ENCODE peak calls at places on chromosome 12, in seven cellular contexts. One of them, this sample, is unnamed.

GRCh38 chr12:51391047-51391837 is at the start of gene GALNT6:
- DNase-seq in tibial artery: no peak
- DNase-seq in pancreas: peak
- DNase-seq in spleen: peak
- DNase-seq in HCT116: no peak
- DNase-seq in heart right ventricle: peak
- DNase-seq in foreskin keratinocyte: peak
- DNase-seq in this sample: no peak

GRCh38 chr12:111447571-111448265 is 42.0 kb downstream of the SH2B3 start:
- DNase-seq in tibial artery: no peak
- DNase-seq in spleen: no peak
- DNase-seq in HCT116: no peak
- DNase-seq in foreskin keratinocyte: no peak
- DNase-seq in pancreas: no peak
- DNase-seq in heart right ventricle: no peak
- DNase-seq in this sample: no peak

GRCh38 chr12:32217354-32218310 is 111.0 kb downstream of the BICD1 start:
- DNase-seq in HCT116: no peak
- DNase-seq in pancreas: no peak
- DNase-seq in spleen: no peak
- DNase-seq in heart right ventricle: no peak
- DNase-seq in foreskin keratinocyte: peak
- DNase-seq in tibial artery: peak
- DNase-seq in this sample: no peak

GRCh38 chr12:72974954-72975555 is 702.9 kb downstream of the TRHDE start:
- DNase-seq in HCT116: no peak
- DNase-seq in foreskin keratinocyte: no peak
- DNase-seq in pancreas: no peak
- DNase-seq in heart right ventricle: no peak
- DNase-seq in tibial artery: no peak
- DNase-seq in spleen: no peak
- DNase-seq in this sample: no peak

GRCh38 chr12:78470354-78471195 is 394.0 kb upstream of the SYT1 start:
- DNase-seq in HCT116: peak
- DNase-seq in tibial artery: no peak
- DNase-seq in heart right ventricle: no peak
- DNase-seq in spleen: no peak
- DNase-seq in pancreas: no peak
- DNase-seq in foreskin keratinocyte: peak
- DNase-seq in this sample: no peak

GRCh38 chr12:111450676-111451075 is 45.0 kb downstream of the SH2B3 start:
- DNase-seq in HCT116: no peak
- DNase-seq in spleen: no peak
- DNase-seq in pancreas: peak
- DNase-seq in foreskin keratinocyte: no peak
- DNase-seq in heart right ventricle: no peak
- DNase-seq in tibial artery: no peak
- DNase-seq in this sample: no peak

GRCh38 chr12:60148109-60148508 is 552.3 kb downstream of the SLC16A7 start:
- DNase-seq in foreskin keratinocyte: peak
- DNase-seq in heart right ventricle: no peak
- DNase-seq in tibial artery: no peak
- DNase-seq in spleen: no peak
- DNase-seq in pancreas: no peak
- DNase-seq in HCT116: no peak
- DNase-seq in this sample: no peak

GRCh38 chr12:50088577-50089335 is 3.6 kb downstream of the SMARCD1 start:
- DNase-seq in spleen: peak
- DNase-seq in pancreas: no peak
- DNase-seq in tibial artery: no peak
- DNase-seq in HCT116: peak
- DNase-seq in foreskin keratinocyte: peak
- DNase-seq in heart right ventricle: peak
- DNase-seq in this sample: no peak

GRCh38 chr12:115694564-115694963 is 582.9 kb downstream of the MED13L start:
- DNase-seq in HCT116: no peak
- DNase-seq in foreskin keratinocyte: no peak
- DNase-seq in heart right ventricle: no peak
- DNase-seq in spleen: no peak
- DNase-seq in tibial artery: no peak
- DNase-seq in pancreas: no peak
- DNase-seq in this sample: no peak

GRCh38 chr12:65511134-65511912 is 232.8 kb downstream of the MSRB3 start:
- DNase-seq in pancreas: no peak
- DNase-seq in HCT116: no peak
- DNase-seq in foreskin keratinocyte: no peak
- DNase-seq in heart right ventricle: peak
- DNase-seq in spleen: no peak
- DNase-seq in tibial artery: no peak
- DNase-seq in this sample: peak

GRCh38 chr12:128844031-128844635 is 9.1 kb upstream of the GLT1D1 start:
- DNase-seq in heart right ventricle: no peak
- DNase-seq in pancreas: no peak
- DNase-seq in tibial artery: no peak
- DNase-seq in HCT116: no peak
- DNase-seq in spleen: peak
- DNase-seq in foreskin keratinocyte: no peak
- DNase-seq in this sample: no peak

GRCh38 chr12:65602579-65603295 is 221.5 kb upstream of the HMGA2 start:
- DNase-seq in tibial artery: peak
- DNase-seq in spleen: peak
- DNase-seq in HCT116: peak
- DNase-seq in heart right ventricle: peak
- DNase-seq in pancreas: peak
- DNase-seq in foreskin keratinocyte: peak
- DNase-seq in this sample: peak

GRCh38 chr12:126668538-126668937 is 1598.4 kb upstream of the TMEM132C start:
- DNase-seq in HCT116: no peak
- DNase-seq in tibial artery: no peak
- DNase-seq in pancreas: no peak
- DNase-seq in foreskin keratinocyte: peak
- DNase-seq in heart right ventricle: no peak
- DNase-seq in spleen: no peak
- DNase-seq in this sample: no peak

GRCh38 chr12:116719661-116720060 is 18.2 kb downstream of the SPRING1 start:
- DNase-seq in heart right ventricle: no peak
- DNase-seq in foreskin keratinocyte: no peak
- DNase-seq in HCT116: no peak
- DNase-seq in tibial artery: no peak
- DNase-seq in spleen: no peak
- DNase-seq in pancreas: no peak
- DNase-seq in this sample: no peak

GRCh38 chr12:44885902-44886301 is 9.8 kb upstream of the NELL2 start:
- DNase-seq in tibial artery: no peak
- DNase-seq in HCT116: no peak
- DNase-seq in pancreas: no peak
- DNase-seq in heart right ventricle: no peak
- DNase-seq in spleen: no peak
- DNase-seq in foreskin keratinocyte: no peak
- DNase-seq in this sample: no peak

GRCh38 chr12:112837629-112838191 is 46.2 kb downstream of the RPH3A start:
- DNase-seq in pancreas: no peak
- DNase-seq in heart right ventricle: no peak
- DNase-seq in tibial artery: no peak
- DNase-seq in HCT116: no peak
- DNase-seq in foreskin keratinocyte: peak
- DNase-seq in spleen: no peak
- DNase-seq in this sample: no peak

GRCh38 chr12:28939427-28939826 is 209.7 kb upstream of the FAR2 start:
- DNase-seq in tibial artery: no peak
- DNase-seq in HCT116: no peak
- DNase-seq in foreskin keratinocyte: peak
- DNase-seq in spleen: no peak
- DNase-seq in heart right ventricle: no peak
- DNase-seq in pancreas: no peak
- DNase-seq in this sample: no peak

GRCh38 chr12:14901228-14901562 is 15.5 kb upstream of the MGP start:
- DNase-seq in heart right ventricle: peak
- DNase-seq in foreskin keratinocyte: no peak
- DNase-seq in spleen: no peak
- DNase-seq in tibial artery: no peak
- DNase-seq in pancreas: no peak
- DNase-seq in HCT116: no peak
- DNase-seq in this sample: no peak

GRCh38 chr12:93707836-93708235 is 30.7 kb downstream of the CRADD start:
- DNase-seq in foreskin keratinocyte: peak
- DNase-seq in spleen: no peak
- DNase-seq in heart right ventricle: no peak
- DNase-seq in pancreas: no peak
- DNase-seq in tibial artery: no peak
- DNase-seq in HCT116: peak
- DNase-seq in this sample: no peak

GRCh38 chr12:111803038-111803626 is 36.4 kb downstream of the ALDH2 start:
- DNase-seq in spleen: no peak
- DNase-seq in heart right ventricle: no peak
- DNase-seq in foreskin keratinocyte: no peak
- DNase-seq in tibial artery: no peak
- DNase-seq in pancreas: peak
- DNase-seq in HCT116: no peak
- DNase-seq in this sample: no peak

GRCh38 chr12:116336542-116337065 is 59.1 kb upstream of the MED13L start:
- DNase-seq in heart right ventricle: no peak
- DNase-seq in spleen: peak
- DNase-seq in HCT116: no peak
- DNase-seq in tibial artery: no peak
- DNase-seq in foreskin keratinocyte: no peak
- DNase-seq in pancreas: no peak
- DNase-seq in this sample: no peak

GRCh38 chr12:23049180-23049579 is 424.2 kb downstream of the ETNK1 start:
- DNase-seq in pancreas: no peak
- DNase-seq in foreskin keratinocyte: peak
- DNase-seq in spleen: no peak
- DNase-seq in HCT116: no peak
- DNase-seq in tibial artery: no peak
- DNase-seq in heart right ventricle: no peak
- DNase-seq in this sample: no peak

GRCh38 chr12:132602578-132603239 is 7.7 kb downstream of the LRCOL1 start:
- DNase-seq in tibial artery: no peak
- DNase-seq in spleen: no peak
- DNase-seq in foreskin keratinocyte: no peak
- DNase-seq in pancreas: no peak
- DNase-seq in heart right ventricle: peak
- DNase-seq in HCT116: no peak
- DNase-seq in this sample: no peak

GRCh38 chr12:16299403-16299802 is 21.9 kb upstream of the SLC15A5 start:
- DNase-seq in heart right ventricle: no peak
- DNase-seq in foreskin keratinocyte: peak
- DNase-seq in pancreas: no peak
- DNase-seq in tibial artery: peak
- DNase-seq in spleen: no peak
- DNase-seq in HCT116: no peak
- DNase-seq in this sample: no peak

GRCh38 chr12:114045333-114045732 is 79.2 kb upstream of the RBM19 start:
- DNase-seq in tibial artery: no peak
- DNase-seq in HCT116: no peak
- DNase-seq in pancreas: no peak
- DNase-seq in spleen: no peak
- DNase-seq in foreskin keratinocyte: no peak
- DNase-seq in heart right ventricle: no peak
- DNase-seq in this sample: no peak

GRCh38 chr12:107320031-107320928 is 226.9 kb upstream of the CRY1 start:
- DNase-seq in foreskin keratinocyte: peak
- DNase-seq in tibial artery: no peak
- DNase-seq in pancreas: peak
- DNase-seq in HCT116: no peak
- DNase-seq in spleen: peak
- DNase-seq in heart right ventricle: peak
- DNase-seq in this sample: no peak

GRCh38 chr12:132224484-132224883 is 80.2 kb downstream of the NOC4L start:
- DNase-seq in heart right ventricle: no peak
- DNase-seq in foreskin keratinocyte: no peak
- DNase-seq in pancreas: no peak
- DNase-seq in tibial artery: no peak
- DNase-seq in HCT116: no peak
- DNase-seq in spleen: no peak
- DNase-seq in this sample: no peak

GRCh38 chr12:42145197-42145549 is 499 bp upstream of the GXYLT1 start:
- DNase-seq in tibial artery: no peak
- DNase-seq in spleen: no peak
- DNase-seq in HCT116: no peak
- DNase-seq in heart right ventricle: no peak
- DNase-seq in foreskin keratinocyte: no peak
- DNase-seq in pancreas: no peak
- DNase-seq in this sample: no peak
- H3K27ac ChIP-seq in tibial artery: peak
- H3K27ac ChIP-seq in spleen: peak
- H3K27ac ChIP-seq in HCT116: peak
- H3K27ac ChIP-seq in heart right ventricle: peak
- H3K27ac ChIP-seq in foreskin keratinocyte: no peak
- H3K27ac ChIP-seq in pancreas: peak
- H3K27ac ChIP-seq in this sample: peak

GRCh38 chr12:92445253-92446081 is 257.3 kb upstream of the PLEKHG7 start:
- DNase-seq in spleen: peak
- DNase-seq in tibial artery: peak
- DNase-seq in HCT116: no peak
- DNase-seq in pancreas: no peak
- DNase-seq in foreskin keratinocyte: no peak
- DNase-seq in heart right ventricle: peak
- DNase-seq in this sample: no peak
- H3K27ac ChIP-seq in spleen: peak
- H3K27ac ChIP-seq in tibial artery: no peak
- H3K27ac ChIP-seq in HCT116: no peak
- H3K27ac ChIP-seq in pancreas: peak
- H3K27ac ChIP-seq in foreskin keratinocyte: peak
- H3K27ac ChIP-seq in heart right ventricle: peak
- H3K27ac ChIP-seq in this sample: no peak

GRCh38 chr12:47963340-47964040 is at the start of gene TMEM106C:
- DNase-seq in pancreas: peak
- DNase-seq in foreskin keratinocyte: peak
- DNase-seq in heart right ventricle: peak
- DNase-seq in spleen: peak
- DNase-seq in HCT116: peak
- DNase-seq in tibial artery: peak
- DNase-seq in this sample: peak
- H3K27ac ChIP-seq in pancreas: no peak
- H3K27ac ChIP-seq in foreskin keratinocyte: no peak
- H3K27ac ChIP-seq in heart right ventricle: peak
- H3K27ac ChIP-seq in spleen: peak
- H3K27ac ChIP-seq in HCT116: peak
- H3K27ac ChIP-seq in tibial artery: peak
- H3K27ac ChIP-seq in this sample: peak

GRCh38 chr12:124148481-124148880 is 146.4 kb upstream of the RFLNA start:
- DNase-seq in HCT116: no peak
- DNase-seq in tibial artery: no peak
- DNase-seq in heart right ventricle: no peak
- DNase-seq in spleen: no peak
- DNase-seq in foreskin keratinocyte: no peak
- DNase-seq in pancreas: no peak
- DNase-seq in this sample: no peak
- H3K27ac ChIP-seq in HCT116: no peak
- H3K27ac ChIP-seq in tibial artery: no peak
- H3K27ac ChIP-seq in heart right ventricle: no peak
- H3K27ac ChIP-seq in spleen: no peak
- H3K27ac ChIP-seq in foreskin keratinocyte: no peak
- H3K27ac ChIP-seq in pancreas: no peak
- H3K27ac ChIP-seq in this sample: no peak

DNA sequence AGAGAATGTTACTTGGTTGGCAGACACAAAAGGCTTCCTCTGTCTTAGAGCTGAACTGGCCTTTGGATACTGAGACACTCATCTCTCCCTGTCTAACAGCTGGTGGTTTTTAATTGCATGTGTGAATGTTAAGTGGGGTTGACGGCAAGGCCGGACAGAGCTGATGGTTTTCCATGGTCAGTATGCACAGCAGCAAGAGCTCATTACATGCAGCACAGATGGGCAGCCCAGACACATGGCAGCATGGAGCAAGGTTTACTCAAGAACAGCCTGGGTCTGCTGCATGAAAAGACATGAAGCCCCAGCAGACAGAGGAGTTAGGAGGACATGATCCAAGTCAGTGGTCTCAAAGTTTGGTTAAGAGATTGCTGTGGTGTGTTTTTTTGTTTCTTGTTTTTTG is 27.9 kb upstream of the CACNA2D4 start:
- DNase-seq in spleen: no peak
- DNase-seq in heart right ventricle: no peak
- DNase-seq in pancreas: no peak
- DNase-seq in foreskin keratinocyte: no peak
- DNase-seq in HCT116: no peak
- DNase-seq in tibial artery: no peak
- DNase-seq in this sample: no peak
- H3K27ac ChIP-seq in spleen: no peak
- H3K27ac ChIP-seq in heart right ventricle: no peak
- H3K27ac ChIP-seq in pancreas: no peak
- H3K27ac ChIP-seq in foreskin keratinocyte: no peak
- H3K27ac ChIP-seq in HCT116: no peak
- H3K27ac ChIP-seq in tibial artery: no peak
- H3K27ac ChIP-seq in this sample: no peak

This sample was measured in substantia nigra.